ENCODE peak calls at places on chromosome 16, in ten cellular contexts. One of them, this sample, is unnamed.

GRCh38 chr16:3729161-3730112 is 12.1 kb upstream of the TRAP1 start:
- ATAC-seq in Panc1: no peak
- ATAC-seq in T-helper 17 cell: no peak
- ATAC-seq in CD4-positive, alpha-beta T cell: no peak
- ATAC-seq in body of pancreas: no peak
- ATAC-seq in naive thymus-derived CD8-positive, alpha-beta T cell: no peak
- ATAC-seq in HCT116: no peak
- ATAC-seq in activated CD8-positive, alpha-beta memory T cell treated with anti-CD3 and anti-CD28 coated beads, Interleukin-2, amount 10 ng/mL, durations not matched to agents 7 days and 5 days: no peak
- ATAC-seq in heart left ventricle: no peak
- ATAC-seq in psoas muscle: peak
- ATAC-seq in this sample: no peak

GRCh38 chr16:66109677-66110076 is 256.8 kb upstream of the CDH5 start:
- ATAC-seq in psoas muscle: no peak
- ATAC-seq in CD4-positive, alpha-beta T cell: no peak
- ATAC-seq in activated CD8-positive, alpha-beta memory T cell treated with anti-CD3 and anti-CD28 coated beads, Interleukin-2, amount 10 ng/mL, durations not matched to agents 7 days and 5 days: no peak
- ATAC-seq in naive thymus-derived CD8-positive, alpha-beta T cell: no peak
- ATAC-seq in heart left ventricle: no peak
- ATAC-seq in HCT116: no peak
- ATAC-seq in T-helper 17 cell: no peak
- ATAC-seq in body of pancreas: no peak
- ATAC-seq in Panc1: no peak
- ATAC-seq in this sample: no peak

GRCh38 chr16:56262148-56262878 is 71.0 kb downstream of the GNAO1 start:
- ATAC-seq in psoas muscle: no peak
- ATAC-seq in body of pancreas: no peak
- ATAC-seq in CD4-positive, alpha-beta T cell: peak
- ATAC-seq in T-helper 17 cell: peak
- ATAC-seq in Panc1: no peak
- ATAC-seq in heart left ventricle: no peak
- ATAC-seq in naive thymus-derived CD8-positive, alpha-beta T cell: peak
- ATAC-seq in HCT116: peak
- ATAC-seq in activated CD8-positive, alpha-beta memory T cell treated with anti-CD3 and anti-CD28 coated beads, Interleukin-2, amount 10 ng/mL, durations not matched to agents 7 days and 5 days: peak
- ATAC-seq in this sample: no peak

GRCh38 chr16:58325941-58326340 is 31.1 kb upstream of the PRSS54 start:
- ATAC-seq in psoas muscle: no peak
- ATAC-seq in CD4-positive, alpha-beta T cell: no peak
- ATAC-seq in body of pancreas: no peak
- ATAC-seq in activated CD8-positive, alpha-beta memory T cell treated with anti-CD3 and anti-CD28 coated beads, Interleukin-2, amount 10 ng/mL, durations not matched to agents 7 days and 5 days: no peak
- ATAC-seq in naive thymus-derived CD8-positive, alpha-beta T cell: no peak
- ATAC-seq in heart left ventricle: peak
- ATAC-seq in Panc1: no peak
- ATAC-seq in T-helper 17 cell: no peak
- ATAC-seq in HCT116: no peak
- ATAC-seq in this sample: no peak

GRCh38 chr16:89087922-89088321 is 5.7 kb upstream of the ACSF3 start:
- ATAC-seq in Panc1: no peak
- ATAC-seq in psoas muscle: no peak
- ATAC-seq in activated CD8-positive, alpha-beta memory T cell treated with anti-CD3 and anti-CD28 coated beads, Interleukin-2, amount 10 ng/mL, durations not matched to agents 7 days and 5 days: no peak
- ATAC-seq in HCT116: no peak
- ATAC-seq in CD4-positive, alpha-beta T cell: no peak
- ATAC-seq in naive thymus-derived CD8-positive, alpha-beta T cell: no peak
- ATAC-seq in T-helper 17 cell: no peak
- ATAC-seq in body of pancreas: no peak
- ATAC-seq in heart left ventricle: no peak
- ATAC-seq in this sample: no peak

GRCh38 chr16:68749424-68749823 is 12.3 kb downstream of the CDH1 start:
- ATAC-seq in Panc1: no peak
- ATAC-seq in activated CD8-positive, alpha-beta memory T cell treated with anti-CD3 and anti-CD28 coated beads, Interleukin-2, amount 10 ng/mL, durations not matched to agents 7 days and 5 days: no peak
- ATAC-seq in psoas muscle: no peak
- ATAC-seq in T-helper 17 cell: no peak
- ATAC-seq in body of pancreas: no peak
- ATAC-seq in heart left ventricle: no peak
- ATAC-seq in naive thymus-derived CD8-positive, alpha-beta T cell: no peak
- ATAC-seq in HCT116: peak
- ATAC-seq in CD4-positive, alpha-beta T cell: no peak
- ATAC-seq in this sample: no peak

GRCh38 chr16:5022521-5022920 is 11.2 kb downstream of the NAGPA start:
- ATAC-seq in body of pancreas: no peak
- ATAC-seq in CD4-positive, alpha-beta T cell: no peak
- ATAC-seq in HCT116: no peak
- ATAC-seq in heart left ventricle: no peak
- ATAC-seq in T-helper 17 cell: no peak
- ATAC-seq in activated CD8-positive, alpha-beta memory T cell treated with anti-CD3 and anti-CD28 coated beads, Interleukin-2, amount 10 ng/mL, durations not matched to agents 7 days and 5 days: no peak
- ATAC-seq in Panc1: no peak
- ATAC-seq in naive thymus-derived CD8-positive, alpha-beta T cell: no peak
- ATAC-seq in psoas muscle: peak
- ATAC-seq in this sample: no peak

GRCh38 chr16:15483857-15484256 is 49.5 kb downstream of the BMERB1 start:
- ATAC-seq in psoas muscle: no peak
- ATAC-seq in naive thymus-derived CD8-positive, alpha-beta T cell: no peak
- ATAC-seq in Panc1: no peak
- ATAC-seq in T-helper 17 cell: no peak
- ATAC-seq in activated CD8-positive, alpha-beta memory T cell treated with anti-CD3 and anti-CD28 coated beads, Interleukin-2, amount 10 ng/mL, durations not matched to agents 7 days and 5 days: no peak
- ATAC-seq in CD4-positive, alpha-beta T cell: no peak
- ATAC-seq in heart left ventricle: no peak
- ATAC-seq in body of pancreas: no peak
- ATAC-seq in HCT116: no peak
- ATAC-seq in this sample: no peak

GRCh38 chr16:1199342-1200013 is 25.6 kb downstream of the TPSG1 start:
- ATAC-seq in activated CD8-positive, alpha-beta memory T cell treated with anti-CD3 and anti-CD28 coated beads, Interleukin-2, amount 10 ng/mL, durations not matched to agents 7 days and 5 days: peak
- ATAC-seq in Panc1: no peak
- ATAC-seq in T-helper 17 cell: no peak
- ATAC-seq in naive thymus-derived CD8-positive, alpha-beta T cell: no peak
- ATAC-seq in heart left ventricle: no peak
- ATAC-seq in body of pancreas: no peak
- ATAC-seq in psoas muscle: no peak
- ATAC-seq in HCT116: peak
- ATAC-seq in CD4-positive, alpha-beta T cell: no peak
- ATAC-seq in this sample: no peak

GRCh38 chr16:22360963-22361659 is 13.3 kb downstream of the CDR2 start:
- ATAC-seq in CD4-positive, alpha-beta T cell: no peak
- ATAC-seq in Panc1: no peak
- ATAC-seq in naive thymus-derived CD8-positive, alpha-beta T cell: no peak
- ATAC-seq in body of pancreas: no peak
- ATAC-seq in HCT116: no peak
- ATAC-seq in T-helper 17 cell: no peak
- ATAC-seq in heart left ventricle: no peak
- ATAC-seq in activated CD8-positive, alpha-beta memory T cell treated with anti-CD3 and anti-CD28 coated beads, Interleukin-2, amount 10 ng/mL, durations not matched to agents 7 days and 5 days: no peak
- ATAC-seq in psoas muscle: no peak
- ATAC-seq in this sample: no peak

GRCh38 chr16:9885457-9885856 is 296.8 kb downstream of the GRIN2A start:
- ATAC-seq in psoas muscle: no peak
- ATAC-seq in T-helper 17 cell: no peak
- ATAC-seq in HCT116: no peak
- ATAC-seq in CD4-positive, alpha-beta T cell: no peak
- ATAC-seq in body of pancreas: no peak
- ATAC-seq in naive thymus-derived CD8-positive, alpha-beta T cell: no peak
- ATAC-seq in activated CD8-positive, alpha-beta memory T cell treated with anti-CD3 and anti-CD28 coated beads, Interleukin-2, amount 10 ng/mL, durations not matched to agents 7 days and 5 days: no peak
- ATAC-seq in Panc1: no peak
- ATAC-seq in heart left ventricle: no peak
- ATAC-seq in this sample: no peak

GRCh38 chr16:3027983-3028715 is 4.3 kb downstream of the THOC6 start:
- ATAC-seq in heart left ventricle: no peak
- ATAC-seq in psoas muscle: peak
- ATAC-seq in naive thymus-derived CD8-positive, alpha-beta T cell: peak
- ATAC-seq in HCT116: peak
- ATAC-seq in body of pancreas: peak
- ATAC-seq in Panc1: peak
- ATAC-seq in T-helper 17 cell: peak
- ATAC-seq in activated CD8-positive, alpha-beta memory T cell treated with anti-CD3 and anti-CD28 coated beads, Interleukin-2, amount 10 ng/mL, durations not matched to agents 7 days and 5 days: peak
- ATAC-seq in CD4-positive, alpha-beta T cell: peak
- ATAC-seq in this sample: peak

GRCh38 chr16:3798827-3799226 is 81.5 kb upstream of the TRAP1 start:
- ATAC-seq in CD4-positive, alpha-beta T cell: no peak
- ATAC-seq in HCT116: no peak
- ATAC-seq in psoas muscle: no peak
- ATAC-seq in heart left ventricle: no peak
- ATAC-seq in activated CD8-positive, alpha-beta memory T cell treated with anti-CD3 and anti-CD28 coated beads, Interleukin-2, amount 10 ng/mL, durations not matched to agents 7 days and 5 days: no peak
- ATAC-seq in naive thymus-derived CD8-positive, alpha-beta T cell: no peak
- ATAC-seq in Panc1: no peak
- ATAC-seq in T-helper 17 cell: no peak
- ATAC-seq in body of pancreas: no peak
- ATAC-seq in this sample: no peak

GRCh38 chr16:89599451-89599858 is 14.0 kb upstream of the DPEP1 start:
- ATAC-seq in Panc1: peak
- ATAC-seq in body of pancreas: peak
- ATAC-seq in activated CD8-positive, alpha-beta memory T cell treated with anti-CD3 and anti-CD28 coated beads, Interleukin-2, amount 10 ng/mL, durations not matched to agents 7 days and 5 days: peak
- ATAC-seq in HCT116: peak
- ATAC-seq in naive thymus-derived CD8-positive, alpha-beta T cell: no peak
- ATAC-seq in CD4-positive, alpha-beta T cell: peak
- ATAC-seq in T-helper 17 cell: peak
- ATAC-seq in heart left ventricle: no peak
- ATAC-seq in psoas muscle: no peak
- ATAC-seq in this sample: no peak

GRCh38 chr16:10744370-10745030 is 858 bp downstream of the NUBP1 start:
- ATAC-seq in heart left ventricle: peak
- ATAC-seq in activated CD8-positive, alpha-beta memory T cell treated with anti-CD3 and anti-CD28 coated beads, Interleukin-2, amount 10 ng/mL, durations not matched to agents 7 days and 5 days: no peak
- ATAC-seq in CD4-positive, alpha-beta T cell: no peak
- ATAC-seq in psoas muscle: peak
- ATAC-seq in body of pancreas: peak
- ATAC-seq in HCT116: peak
- ATAC-seq in naive thymus-derived CD8-positive, alpha-beta T cell: no peak
- ATAC-seq in Panc1: peak
- ATAC-seq in T-helper 17 cell: no peak
- ATAC-seq in this sample: peak

GRCh38 chr16:1320658-1321240 is 11.3 kb downstream of the UBE2I start:
- ATAC-seq in psoas muscle: no peak
- ATAC-seq in HCT116: no peak
- ATAC-seq in T-helper 17 cell: no peak
- ATAC-seq in naive thymus-derived CD8-positive, alpha-beta T cell: no peak
- ATAC-seq in heart left ventricle: no peak
- ATAC-seq in Panc1: no peak
- ATAC-seq in CD4-positive, alpha-beta T cell: no peak
- ATAC-seq in activated CD8-positive, alpha-beta memory T cell treated with anti-CD3 and anti-CD28 coated beads, Interleukin-2, amount 10 ng/mL, durations not matched to agents 7 days and 5 days: no peak
- ATAC-seq in body of pancreas: no peak
- ATAC-seq in this sample: no peak

This sample was measured in gastroesophageal sphincter.